ENCODE peak calls at places on chromosome 18, in seven cellular contexts. L is NCI-H2081; W is activated effector memory CD4-positive, alpha-beta T cell treated with anti-CD3 and anti-CD28 coated beads, Interleukin-2, amount 50 U/mL, for 16 hours; V is GOT3; B is neural crest cell; H is T-helper 2 cell; Z is NCI-H1105 treated with DMSO at 0.1 percent for 48 hours. U is an unnamed sample.

GRCh38 chr18:13301691-13302469 is 83.3 kb downstream of the LDLRAD4 start:
- DNase-seq in W (no peak), B (no peak), L (no peak), V (no peak), Z (no peak), H (no peak), U (no peak)

GRCh38 chr18:5455644-5456043 is 88.2 kb downstream of the EPB41L3 start:
- DNase-seq in H (no peak), V (no peak), W (no peak), Z (no peak), L (no peak), B (no peak), U (no peak)

GRCh38 chr18:2547477-2548087 is 23.7 kb downstream of the METTL4 start:
- DNase-seq in H (no peak), V (no peak), W (no peak), B (no peak), L (no peak), Z (peak), U (no peak)

GRCh38 chr18:77002496-77002895 is 130.1 kb downstream of the MBP start:
- DNase-seq in W (peak), V (no peak), L (no peak), B (no peak), Z (no peak), H (no peak), U (no peak)

GRCh38 chr18:48975221-48975816 is 24.6 kb upstream of the SMAD7 start:
- DNase-seq in L (no peak), V (no peak), B (no peak), Z (no peak), H (no peak), W (no peak), U (no peak)

GRCh38 chr18:75125359-75126331 is 83.3 kb downstream of the PTGR3 start:
- DNase-seq in Z (no peak), L (no peak), V (no peak), B (no peak), W (no peak), H (no peak), U (no peak)

GRCh38 chr18:76709659-76710645 is 112.4 kb upstream of the ZNF236 start:
- DNase-seq in Z (peak), H (no peak), B (peak), V (no peak), L (peak), W (peak), U (no peak)

GRCh38 chr18:37393945-37394609 is 171.5 kb downstream of the CELF4 start:
- DNase-seq in V (peak), L (peak), Z (peak), B (peak), W (no peak), H (no peak), U (peak)

GRCh38 chr18:72965616-72966015 is 97.8 kb upstream of the NETO1 start:
- DNase-seq in V (no peak), W (no peak), H (no peak), Z (no peak), B (no peak), L (no peak), U (no peak)

GRCh38 chr18:74899554-74899953 is 301.9 kb downstream of the ZNF407 start:
- DNase-seq in V (no peak), W (no peak), Z (peak), B (no peak), L (peak), H (no peak), U (no peak)

GRCh38 chr18:78831603-78832002 is 148.0 kb upstream of the SALL3 start:
- DNase-seq in B (no peak), V (no peak), W (no peak), Z (no peak), L (no peak), H (no peak), U (no peak)

GRCh38 chr18:78649421-78649820 is 330.2 kb upstream of the SALL3 start:
- DNase-seq in Z (no peak), L (no peak), W (peak), V (no peak), B (no peak), H (no peak), U (no peak)

GRCh38 chr18:58286793-58287625 is 243.0 kb downstream of the NEDD4L start:
- DNase-seq in W (no peak), H (no peak), B (no peak), L (no peak), Z (no peak), V (no peak), U (no peak)

GRCh38 chr18:77061291-77061945 is 71.2 kb downstream of the MBP start:
- DNase-seq in Z (no peak), V (no peak), B (no peak), W (peak), L (no peak), H (no peak), U (no peak)

GRCh38 chr18:32915526-32915925 is 142.7 kb upstream of the KLHL14 start:
- DNase-seq in V (no peak), Z (no peak), B (no peak), L (no peak), H (no peak), W (no peak), U (no peak)

GRCh38 chr18:62832282-62832681 is 116.9 kb downstream of the PHLPP1 start:
- DNase-seq in Z (peak), B (no peak), L (no peak), W (no peak), V (no peak), H (no peak), U (no peak)

GRCh38 chr18:11163668-11164067 is 14.3 kb upstream of the PIEZO2 start:
- DNase-seq in Z (no peak), L (no peak), V (no peak), W (no peak), B (peak), H (no peak), U (no peak)

GRCh38 chr18:812123-812672 is at the start of gene YES1:
- DNase-seq in L (peak), H (peak), Z (peak), V (peak), B (peak), W (peak), U (no peak)